ENCODE peak calls at places on chromosomes 4 and X, in seven cellular contexts. One of them, this sample, is unnamed.
A peak's percentile ranks its signal among the peaks of the same experiment; 100 is the strongest.

GRCh38 chrX:151984328-151984727 is 9.9 kb upstream of the GABRE start:
- DNase-seq in nephron progenitor cell: no peak
- DNase-seq in cardiac fibroblast: peak; percentile 88
- DNase-seq in stomach: no peak
- DNase-seq in fibroblast of pulmonary artery: peak; percentile 95
- DNase-seq in endothelial cell of umbilical vein: peak; percentile 94
- DNase-seq in heart right ventricle: no peak
- DNase-seq in this sample: no peak

GRCh38 chr4:142353149-142353738 is 492.9 kb downstream of the INPP4B start:
- DNase-seq in nephron progenitor cell: peak; percentile 26
- DNase-seq in cardiac fibroblast: peak; percentile 86
- DNase-seq in stomach: no peak
- DNase-seq in fibroblast of pulmonary artery: peak; percentile 86
- DNase-seq in endothelial cell of umbilical vein: peak; percentile 68
- DNase-seq in heart right ventricle: no peak
- DNase-seq in this sample: no peak

GRCh38 chr4:142331132-142331531 is 515.0 kb downstream of the INPP4B start:
- DNase-seq in nephron progenitor cell: no peak
- DNase-seq in cardiac fibroblast: peak; percentile 47
- DNase-seq in stomach: no peak
- DNase-seq in fibroblast of pulmonary artery: no peak
- DNase-seq in endothelial cell of umbilical vein: no peak
- DNase-seq in heart right ventricle: peak; percentile 16
- DNase-seq in this sample: no peak

GRCh38 chrX:119692241-119693031 is 532 bp downstream of the SEPTIN6 start:
- DNase-seq in nephron progenitor cell: peak; percentile 57
- DNase-seq in cardiac fibroblast: peak; percentile 67
- DNase-seq in stomach: peak; percentile 44
- DNase-seq in fibroblast of pulmonary artery: peak; percentile 62
- DNase-seq in endothelial cell of umbilical vein: peak; percentile 27
- DNase-seq in heart right ventricle: peak; percentile 24
- DNase-seq in this sample: peak; percentile 57

GRCh38 chrX:16807976-16808542 is 21.8 kb downstream of the TXLNG start:
- DNase-seq in nephron progenitor cell: no peak
- DNase-seq in cardiac fibroblast: peak; percentile 67
- DNase-seq in stomach: no peak
- DNase-seq in fibroblast of pulmonary artery: peak; percentile 78
- DNase-seq in endothelial cell of umbilical vein: peak; percentile 26
- DNase-seq in heart right ventricle: no peak
- DNase-seq in this sample: no peak

GRCh38 chr4:95619525-95620443 is 71.0 kb upstream of the UNC5C start:
- DNase-seq in nephron progenitor cell: no peak
- DNase-seq in cardiac fibroblast: no peak
- DNase-seq in stomach: no peak
- DNase-seq in fibroblast of pulmonary artery: no peak
- DNase-seq in endothelial cell of umbilical vein: no peak
- DNase-seq in heart right ventricle: no peak
- DNase-seq in this sample: no peak

GRCh38 chr4:102390438-102390837 is 45.2 kb upstream of the SLC39A8 start:
- DNase-seq in nephron progenitor cell: no peak
- DNase-seq in cardiac fibroblast: peak; percentile 5
- DNase-seq in stomach: no peak
- DNase-seq in fibroblast of pulmonary artery: peak; percentile 44
- DNase-seq in endothelial cell of umbilical vein: no peak
- DNase-seq in heart right ventricle: no peak
- DNase-seq in this sample: no peak

GRCh38 chr4:128452415-128452814 is 164.8 kb upstream of the PGRMC2 start:
- DNase-seq in nephron progenitor cell: no peak
- DNase-seq in cardiac fibroblast: peak; percentile 31
- DNase-seq in stomach: no peak
- DNase-seq in fibroblast of pulmonary artery: no peak
- DNase-seq in endothelial cell of umbilical vein: no peak
- DNase-seq in heart right ventricle: no peak
- DNase-seq in this sample: no peak

GRCh38 chr4:98516042-98516440 is 142.4 kb downstream of the TSPAN5 start:
- DNase-seq in nephron progenitor cell: no peak
- DNase-seq in cardiac fibroblast: peak; percentile 71
- DNase-seq in stomach: no peak
- DNase-seq in fibroblast of pulmonary artery: peak; percentile 88
- DNase-seq in endothelial cell of umbilical vein: peak; percentile 64
- DNase-seq in heart right ventricle: no peak
- DNase-seq in this sample: no peak

GRCh38 chrX:43121637-43122036 is 343.7 kb upstream of the PPP1R2C start:
- DNase-seq in nephron progenitor cell: no peak
- DNase-seq in cardiac fibroblast: peak; percentile 1
- DNase-seq in stomach: no peak
- DNase-seq in fibroblast of pulmonary artery: peak; percentile 6
- DNase-seq in endothelial cell of umbilical vein: peak; percentile 11
- DNase-seq in heart right ventricle: no peak
- DNase-seq in this sample: no peak

GRCh38 chr4:4642201-4643025 is 100.6 kb upstream of the STX18 start:
- DNase-seq in nephron progenitor cell: no peak
- DNase-seq in cardiac fibroblast: no peak
- DNase-seq in stomach: no peak
- DNase-seq in fibroblast of pulmonary artery: no peak
- DNase-seq in endothelial cell of umbilical vein: no peak
- DNase-seq in heart right ventricle: no peak
- DNase-seq in this sample: no peak

GRCh38 chrX:119706616-119707015 is 13.6 kb upstream of the SEPTIN6 start:
- DNase-seq in nephron progenitor cell: no peak
- DNase-seq in cardiac fibroblast: no peak
- DNase-seq in stomach: no peak
- DNase-seq in fibroblast of pulmonary artery: no peak
- DNase-seq in endothelial cell of umbilical vein: no peak
- DNase-seq in heart right ventricle: no peak
- DNase-seq in this sample: no peak

GRCh38 chr4:156443488-156443887 is 489.8 kb upstream of the CTSO start:
- DNase-seq in nephron progenitor cell: no peak
- DNase-seq in cardiac fibroblast: no peak
- DNase-seq in stomach: no peak
- DNase-seq in fibroblast of pulmonary artery: no peak
- DNase-seq in endothelial cell of umbilical vein: no peak
- DNase-seq in heart right ventricle: no peak
- DNase-seq in this sample: no peak

GRCh38 chr4:73726000-73726399 is 14.4 kb upstream of the CXCL8 start:
- DNase-seq in nephron progenitor cell: no peak
- DNase-seq in cardiac fibroblast: peak; percentile 91
- DNase-seq in stomach: no peak
- DNase-seq in fibroblast of pulmonary artery: peak; percentile 96
- DNase-seq in endothelial cell of umbilical vein: peak; percentile 88
- DNase-seq in heart right ventricle: no peak
- DNase-seq in this sample: no peak

GRCh38 chrX:149682031-149682430 is 29.8 kb upstream of the MAGEA11 start:
- DNase-seq in nephron progenitor cell: no peak
- DNase-seq in cardiac fibroblast: no peak
- DNase-seq in stomach: no peak
- DNase-seq in fibroblast of pulmonary artery: no peak
- DNase-seq in endothelial cell of umbilical vein: no peak
- DNase-seq in heart right ventricle: no peak
- DNase-seq in this sample: no peak

GRCh38 chrX:48983081-48983480 is 11.4 kb upstream of the KCND1 start:
- DNase-seq in nephron progenitor cell: no peak
- DNase-seq in cardiac fibroblast: no peak
- DNase-seq in stomach: no peak
- DNase-seq in fibroblast of pulmonary artery: no peak
- DNase-seq in endothelial cell of umbilical vein: no peak
- DNase-seq in heart right ventricle: no peak
- DNase-seq in this sample: no peak

GRCh38 chr4:38318737-38319455 is 345.1 kb upstream of the KLF3 start:
- DNase-seq in nephron progenitor cell: peak; percentile 81
- DNase-seq in cardiac fibroblast: peak; percentile 98
- DNase-seq in stomach: peak; percentile 89
- DNase-seq in fibroblast of pulmonary artery: peak; percentile 97
- DNase-seq in endothelial cell of umbilical vein: peak; percentile 88
- DNase-seq in heart right ventricle: peak; percentile 90
- DNase-seq in this sample: peak; percentile 81

GRCh38 chrX:85111347-85111746 is 107.7 kb downstream of the APOOL start:
- DNase-seq in nephron progenitor cell: no peak
- DNase-seq in cardiac fibroblast: peak; percentile 19
- DNase-seq in stomach: no peak
- DNase-seq in fibroblast of pulmonary artery: peak; percentile 30
- DNase-seq in endothelial cell of umbilical vein: peak; percentile 4
- DNase-seq in heart right ventricle: no peak
- DNase-seq in this sample: no peak

GRCh38 chrX:119496521-119496829 is 28.2 kb downstream of the SLC25A5 start:
- DNase-seq in nephron progenitor cell: no peak
- DNase-seq in cardiac fibroblast: no peak
- DNase-seq in stomach: no peak
- DNase-seq in fibroblast of pulmonary artery: no peak
- DNase-seq in endothelial cell of umbilical vein: no peak
- DNase-seq in heart right ventricle: no peak
- DNase-seq in this sample: no peak

GRCh38 chr4:3368841-3369760 is 72.7 kb upstream of the HGFAC start:
- DNase-seq in nephron progenitor cell: no peak
- DNase-seq in cardiac fibroblast: no peak
- DNase-seq in stomach: no peak
- DNase-seq in fibroblast of pulmonary artery: no peak
- DNase-seq in endothelial cell of umbilical vein: peak; percentile 24
- DNase-seq in heart right ventricle: no peak
- DNase-seq in this sample: no peak

GRCh38 chr4:105147226-105148151 is 813 bp downstream of the TET2 start:
- DNase-seq in nephron progenitor cell: peak; percentile 52
- DNase-seq in cardiac fibroblast: peak; percentile 51
- DNase-seq in stomach: peak; percentile 32
- DNase-seq in fibroblast of pulmonary artery: peak; percentile 50
- DNase-seq in endothelial cell of umbilical vein: peak; percentile 74
- DNase-seq in heart right ventricle: no peak
- DNase-seq in this sample: peak; percentile 40

DNA sequence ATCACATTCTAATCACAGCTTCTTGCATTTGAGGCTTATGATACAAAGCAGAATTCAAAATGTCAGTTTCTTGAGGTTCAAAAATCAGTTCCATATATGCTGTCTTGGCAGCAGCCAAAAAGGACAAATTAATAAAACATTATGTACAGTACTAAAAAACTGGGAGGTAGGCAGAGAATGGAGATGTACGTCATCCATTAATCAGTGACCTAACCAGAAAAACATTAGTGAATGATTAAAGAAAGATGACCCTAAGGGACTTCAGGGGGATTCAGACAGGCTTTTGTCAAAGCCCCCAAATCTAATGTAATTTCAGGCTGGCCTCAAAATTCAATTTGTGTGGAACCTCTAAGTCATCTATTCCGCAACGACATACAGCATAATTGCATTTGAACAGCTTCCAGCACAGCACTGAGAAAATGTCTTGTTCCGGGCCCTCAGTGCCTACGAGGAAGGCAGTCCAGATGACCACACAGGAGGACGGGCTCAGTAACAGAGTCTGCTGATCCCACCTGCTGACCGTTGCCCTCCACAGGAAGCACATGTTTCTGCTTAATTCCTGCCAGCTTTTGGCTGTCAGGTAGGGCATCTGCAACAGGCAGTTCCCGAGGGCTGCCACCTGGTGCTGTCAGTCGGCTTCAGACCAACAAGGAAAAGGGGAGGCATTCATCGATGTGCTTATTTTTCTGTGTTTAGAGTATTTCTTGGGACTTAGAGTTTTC is 83.8 kb upstream of the HHIP start:
- DNase-seq in nephron progenitor cell: peak; percentile 4
- DNase-seq in cardiac fibroblast: peak; percentile 18
- DNase-seq in stomach: no peak
- DNase-seq in fibroblast of pulmonary artery: peak; percentile 20
- DNase-seq in endothelial cell of umbilical vein: peak; percentile 39
- DNase-seq in heart right ventricle: no peak
- DNase-seq in this sample: peak; percentile 34
- TF ChIP-seq CTCF in nephron progenitor cell: no peak
- TF ChIP-seq CTCF in cardiac fibroblast: no peak
- TF ChIP-seq CTCF in stomach: no peak
- TF ChIP-seq CTCF in fibroblast of pulmonary artery: no peak
- TF ChIP-seq CTCF in endothelial cell of umbilical vein: no peak
- TF ChIP-seq CTCF in heart right ventricle: no peak
- TF ChIP-seq CTCF in this sample: no peak

DNA sequence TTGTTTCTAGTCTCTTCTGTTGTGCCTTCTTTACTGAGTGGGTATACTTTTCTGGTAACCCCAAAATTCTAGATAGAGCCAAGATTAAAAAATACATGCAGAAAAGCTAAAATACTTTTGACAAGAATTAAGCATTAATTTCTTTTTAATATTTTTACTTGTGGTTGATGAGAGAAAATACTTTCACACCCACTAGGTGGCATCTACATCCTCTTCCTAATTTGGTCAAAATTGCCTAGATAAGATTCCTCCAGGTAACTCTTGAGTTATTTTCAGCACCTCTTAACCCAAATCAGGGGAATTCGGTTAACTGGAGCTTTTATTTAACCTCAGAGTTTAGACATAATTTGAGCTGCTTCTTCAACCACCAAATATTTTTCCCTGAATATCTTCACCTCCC is 28.4 kb upstream of the COX7B2 start:
- DNase-seq in nephron progenitor cell: no peak
- DNase-seq in cardiac fibroblast: peak; percentile 2
- DNase-seq in stomach: no peak
- DNase-seq in fibroblast of pulmonary artery: peak; percentile 18
- DNase-seq in endothelial cell of umbilical vein: peak; percentile 6
- DNase-seq in heart right ventricle: no peak
- DNase-seq in this sample: no peak
- TF ChIP-seq CTCF in nephron progenitor cell: no peak
- TF ChIP-seq CTCF in cardiac fibroblast: peak; percentile 35
- TF ChIP-seq CTCF in stomach: no peak
- TF ChIP-seq CTCF in fibroblast of pulmonary artery: peak; percentile 32
- TF ChIP-seq CTCF in endothelial cell of umbilical vein: no peak
- TF ChIP-seq CTCF in heart right ventricle: no peak
- TF ChIP-seq CTCF in this sample: peak; percentile 50

GRCh38 chr4:147799986-147800555 is 68.2 kb downstream of the ARHGAP10 start:
- DNase-seq in nephron progenitor cell: no peak
- DNase-seq in cardiac fibroblast: no peak
- DNase-seq in stomach: no peak
- DNase-seq in fibroblast of pulmonary artery: no peak
- DNase-seq in endothelial cell of umbilical vein: no peak
- DNase-seq in heart right ventricle: no peak
- DNase-seq in this sample: no peak
- TF ChIP-seq CTCF in nephron progenitor cell: no peak
- TF ChIP-seq CTCF in cardiac fibroblast: no peak
- TF ChIP-seq CTCF in stomach: no peak
- TF ChIP-seq CTCF in fibroblast of pulmonary artery: no peak
- TF ChIP-seq CTCF in endothelial cell of umbilical vein: no peak
- TF ChIP-seq CTCF in heart right ventricle: no peak
- TF ChIP-seq CTCF in this sample: no peak

GRCh38 chr4:25815586-25815985 is 47.2 kb downstream of the SEL1L3 start:
- DNase-seq in nephron progenitor cell: no peak
- DNase-seq in cardiac fibroblast: peak; percentile 78
- DNase-seq in stomach: no peak
- DNase-seq in fibroblast of pulmonary artery: peak; percentile 49
- DNase-seq in endothelial cell of umbilical vein: no peak
- DNase-seq in heart right ventricle: no peak
- DNase-seq in this sample: no peak

GRCh38 chr4:25817059-25817681 is 45.6 kb downstream of the SEL1L3 start:
- DNase-seq in nephron progenitor cell: no peak
- DNase-seq in cardiac fibroblast: peak; percentile 68
- DNase-seq in stomach: no peak
- DNase-seq in fibroblast of pulmonary artery: peak; percentile 79
- DNase-seq in endothelial cell of umbilical vein: no peak
- DNase-seq in heart right ventricle: no peak
- DNase-seq in this sample: no peak

GRCh38 chr4:25814737-25815136 is 48.1 kb downstream of the SEL1L3 start:
- DNase-seq in nephron progenitor cell: no peak
- DNase-seq in cardiac fibroblast: no peak
- DNase-seq in stomach: no peak
- DNase-seq in fibroblast of pulmonary artery: no peak
- DNase-seq in endothelial cell of umbilical vein: no peak
- DNase-seq in heart right ventricle: no peak
- DNase-seq in this sample: no peak

GRCh38 chr4:25818293-25819240 is 44.2 kb downstream of the SEL1L3 start:
- DNase-seq in nephron progenitor cell: no peak
- DNase-seq in cardiac fibroblast: peak; percentile 31
- DNase-seq in stomach: no peak
- DNase-seq in fibroblast of pulmonary artery: peak; percentile 26
- DNase-seq in endothelial cell of umbilical vein: no peak
- DNase-seq in heart right ventricle: no peak
- DNase-seq in this sample: no peak

GRCh38 chr4:25816591-25817058 is 46.2 kb downstream of the SEL1L3 start:
- DNase-seq in nephron progenitor cell: no peak
- DNase-seq in cardiac fibroblast: no peak
- DNase-seq in stomach: no peak
- DNase-seq in fibroblast of pulmonary artery: no peak
- DNase-seq in endothelial cell of umbilical vein: no peak
- DNase-seq in heart right ventricle: no peak
- DNase-seq in this sample: no peak
- TF ChIP-seq CTCF in nephron progenitor cell: no peak
- TF ChIP-seq CTCF in cardiac fibroblast: no peak
- TF ChIP-seq CTCF in stomach: no peak
- TF ChIP-seq CTCF in fibroblast of pulmonary artery: no peak
- TF ChIP-seq CTCF in endothelial cell of umbilical vein: no peak
- TF ChIP-seq CTCF in heart right ventricle: no peak
- TF ChIP-seq CTCF in this sample: no peak